ENCODE peak calls at places on chromosomes 6 and 20, in seven cellular contexts. G is endothelial cell; X is CD8-positive, alpha-beta memory T cell; B is RCC 7860; P is GM06990; D is activated gamma-delta T cell treated with Interleukin-2 at 50 U/mL for 16 hours; N is NCI-H1092. M is an unnamed sample.
A peak's percentile ranks its signal among the peaks of the same experiment; 100 is the strongest.

GRCh38 chr6:168699631-168700315 is 258.8 kb downstream of the SMOC2 start:
- DNase-seq in G (no peak), D (no peak), B (no peak), N (peak; percentile 66), X (no peak), P (no peak), M (no peak)

GRCh38 chr20:18276821-18277220 is 11.5 kb upstream of the ZNF133 start:
- DNase-seq in N (peak; percentile 47), G (peak; percentile 86), P (no peak), X (peak; percentile 34), B (peak; percentile 48), D (peak; percentile 41), M (peak; percentile 83)

GRCh38 chr6:11931296-11932035 is 80.6 kb upstream of the HIVEP1 start:
- DNase-seq in B (no peak), D (no peak), N (no peak), G (no peak), X (no peak), P (no peak), M (no peak)

GRCh38 chr20:39897058-39897457 is 792.0 kb downstream of the MAFB start:
- DNase-seq in N (no peak), G (no peak), B (no peak), D (no peak), X (no peak), P (no peak), M (no peak)

GRCh38 chr6:47028835-47029360 is 13.2 kb downstream of the ADGRF1 start:
- DNase-seq in G (no peak), D (no peak), P (no peak), B (no peak), X (no peak), N (no peak), M (no peak)

GRCh38 chr6:44035621-44036020 is 91.6 kb downstream of the MRPL14 start:
- DNase-seq in N (no peak), B (no peak), X (no peak), G (no peak), P (no peak), D (no peak), M (no peak)

GRCh38 chr20:63739129-63740069 is at the start of gene SLC2A4RG:
- DNase-seq in G (peak; percentile 75), P (peak; percentile 83), B (peak; percentile 54), N (peak; percentile 51), X (peak; percentile 72), D (peak; percentile 59), M (peak; percentile 92)

GRCh38 chr6:142647436-142648389 is 297.3 kb downstream of the HIVEP2 start:
- DNase-seq in X (no peak), D (no peak), N (no peak), P (no peak), B (no peak), G (no peak), M (no peak)

GRCh38 chr6:53879608-53880007 is 84.8 kb downstream of the LRRC1 start:
- DNase-seq in X (no peak), G (no peak), P (no peak), B (peak; percentile 9), D (no peak), N (no peak), M (no peak)

GRCh38 chr6:84685983-84686584 is 78.3 kb downstream of the TBX18 start:
- DNase-seq in P (peak; percentile 6), D (no peak), G (no peak), X (no peak), B (peak; percentile 38), N (no peak), M (no peak)

GRCh38 chr6:85451586-85452306 is 1.9 kb downstream of the NT5E start:
- DNase-seq in B (no peak), G (no peak), N (no peak), D (no peak), X (no peak), P (no peak), M (no peak)

GRCh38 chr6:170082531-170083187 is 208.2 kb downstream of the DLL1 start:
- DNase-seq in D (no peak), G (no peak), X (no peak), P (no peak), B (no peak), N (no peak), M (no peak)

GRCh38 chr20:49245921-49246740 is 26.9 kb downstream of the DDX27 start:
- DNase-seq in G (peak; percentile 29), B (peak; percentile 46), N (no peak), P (no peak), D (no peak), X (peak; percentile 33), M (peak; percentile 70)

GRCh38 chr20:54774423-54774822 is 299.0 kb downstream of the DOK5 start:
- DNase-seq in N (no peak), X (no peak), B (no peak), P (no peak), D (no peak), G (no peak), M (no peak)

GRCh38 chr6:75154973-75155372 is 50.9 kb downstream of the COL12A1 start:
- DNase-seq in X (no peak), G (no peak), P (no peak), B (no peak), D (no peak), N (no peak), M (no peak)

GRCh38 chr20:45842169-45842812 is 8.7 kb downstream of the SNX21 start:
- DNase-seq in B (no peak), D (no peak), N (no peak), X (no peak), P (no peak), G (no peak), M (no peak)

GRCh38 chr6:75029333-75029732 is 176.5 kb downstream of the COL12A1 start:
- DNase-seq in N (no peak), G (no peak), D (no peak), X (no peak), P (no peak), B (no peak), M (no peak)

GRCh38 chr6:6798430-6798829 is 209.9 kb downstream of the LY86 start:
- DNase-seq in X (no peak), B (no peak), N (no peak), P (no peak), D (no peak), G (no peak), M (no peak)

GRCh38 chr6:34235605-34236422 is 859 bp upstream of the HMGA1 start:
- DNase-seq in N (no peak), B (peak; percentile 45), D (peak; percentile 58), G (no peak), P (peak; percentile 83), X (peak; percentile 75), M (peak; percentile 80)

GRCh38 chr20:35207950-35208611 is 18.4 kb upstream of the MMP24 start:
- DNase-seq in D (peak; percentile 84), G (peak; percentile 86), B (peak; percentile 78), X (peak; percentile 69), P (no peak), N (peak; percentile 71), M (peak; percentile 88)

GRCh38 chr20:33673411-33674293 is 576 bp downstream of the NECAB3 start:
- DNase-seq in N (no peak), B (peak; percentile 50), X (no peak), D (no peak), G (no peak), P (no peak), M (no peak)

GRCh38 chr20:63942250-63943006 is 13.8 kb downstream of the UCKL1 start:
- DNase-seq in B (no peak), G (peak; percentile 53), N (no peak), D (no peak), P (peak; percentile 57), X (peak; percentile 47), M (peak; percentile 12)

GRCh38 chr6:155974359-155974758 is 518.7 kb upstream of the NOX3 start:
- DNase-seq in P (no peak), D (no peak), N (no peak), G (no peak), X (no peak), B (no peak), M (no peak)

GRCh38 chr6:101926149-101926925 is 532.8 kb downstream of the GRIK2 start:
- DNase-seq in G (no peak), B (peak; percentile 37), D (no peak), P (no peak), N (no peak), X (no peak), M (no peak)